ENCODE peak calls at places on chromosomes 11 and 22, in ten cellular contexts. L is transverse colon, D is K562, Z is dorsolateral prefrontal cortex, U is GM06990, H is stomach, N is tibial artery, P is breast epithelium, Y is mammary epithelial cell, Q is endothelial cell of umbilical vein. V is an unnamed sample. For H3K27me3, the result is how much of the 10 kb centered on the place peaks cover.

GRCh38 chr11:36007127-36007824 is 63.4 kb downstream of the LDLRAD3 start:
- DNase-seq in L (no peak), D (no peak), Z (no peak), U (no peak), H (no peak), N (no peak), P (no peak), Y (no peak), Q (no peak), V (no peak)

GRCh38 chr22:22710719-22711531 is 66.5 kb downstream of the GGTLC2 start:
- DNase-seq in L (peak), D (peak), Z (peak), U (peak), H (peak), N (peak), P (no peak), Y (no peak), Q (peak), V (peak)

GRCh38 chr11:72471005-72471898 is 36.9 kb upstream of the CLPB start:
- DNase-seq in L (peak), D (peak), Z (peak), U (peak), H (peak), N (peak), P (no peak), Y (peak), Q (peak), V (peak)

GRCh38 chr11:3077174-3077839 is 20.1 kb upstream of the CARS1 start:
- DNase-seq in L (no peak), D (no peak), Z (no peak), U (no peak), H (no peak), N (no peak), P (no peak), Y (no peak), Q (no peak), V (no peak)

GRCh38 chr22:44928711-44929347 is 81.0 kb downstream of the PHF21B start:
- DNase-seq in L (no peak), D (no peak), Z (no peak), U (no peak), H (no peak), N (no peak), P (no peak), Y (no peak), Q (no peak), V (no peak)

GRCh38 chr11:77063861-77064260 is 2.9 kb upstream of the CAPN5 start:
- DNase-seq in L (no peak), D (no peak), Z (no peak), U (no peak), H (peak), N (peak), P (no peak), Y (no peak), Q (no peak), V (no peak)

GRCh38 chr11:102666331-102666957 is 39.1 kb downstream of the MMP27 start:
- DNase-seq in L (peak), D (peak), Z (no peak), U (no peak), H (no peak), N (no peak), P (no peak), Y (peak), Q (peak), V (peak)

GRCh38 chr11:120256178-120256577 is 16.2 kb downstream of the POU2F3 start:
- DNase-seq in L (no peak), D (no peak), Z (no peak), U (no peak), H (no peak), N (no peak), P (no peak), Y (no peak), Q (no peak), V (no peak)

DNA sequence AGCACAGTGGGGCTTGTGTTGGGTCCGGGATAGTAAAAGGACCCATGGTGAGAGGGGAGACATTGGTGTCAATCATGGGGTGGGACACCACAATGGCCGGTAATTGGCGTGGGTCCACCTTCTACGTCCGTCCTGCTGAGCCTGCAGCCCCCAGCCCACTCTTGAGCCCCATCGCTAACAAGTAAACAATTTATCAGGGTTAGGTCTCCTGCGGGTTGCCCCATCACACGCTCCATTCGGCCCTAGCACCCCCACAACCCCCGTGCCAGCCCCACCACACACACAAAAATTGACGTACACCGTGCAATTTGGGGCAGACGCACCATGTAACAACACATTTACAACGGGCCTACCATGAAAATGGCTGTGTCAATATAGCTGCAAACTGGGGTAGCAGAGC is 86.5 kb upstream of the HTATIP2 start:
- DNase-seq in L (no peak), D (no peak), Z (no peak), U (no peak), H (no peak), N (no peak), P (no peak), Y (no peak), Q (no peak), V (no peak)
- H3K27me3 ChIP-seq in L (under half), D (under half), Z (under half), U (under half), H (under half), N (under half), P (under half), Y (under half), Q (under half), V (under half)

GRCh38 chr11:60768202-60768601 is 11.5 kb downstream of the MS4A15 start:
- DNase-seq in L (no peak), D (no peak), Z (no peak), U (no peak), H (no peak), N (peak), P (peak), Y (no peak), Q (no peak), V (no peak)

GRCh38 chr11:60765355-60765754 is 8.7 kb downstream of the MS4A15 start:
- DNase-seq in L (no peak), D (no peak), Z (no peak), U (peak), H (no peak), N (peak), P (peak), Y (no peak), Q (no peak), V (no peak)

GRCh38 chr11:60766547-60766946 is 9.9 kb downstream of the MS4A15 start:
- DNase-seq in L (no peak), D (no peak), Z (no peak), U (no peak), H (no peak), N (peak), P (peak), Y (no peak), Q (no peak), V (no peak)

GRCh38 chr11:60769273-60769672 is 12.6 kb downstream of the MS4A15 start:
- DNase-seq in L (no peak), D (no peak), Z (no peak), U (no peak), H (no peak), N (peak), P (no peak), Y (peak), Q (no peak), V (no peak)

DNA sequence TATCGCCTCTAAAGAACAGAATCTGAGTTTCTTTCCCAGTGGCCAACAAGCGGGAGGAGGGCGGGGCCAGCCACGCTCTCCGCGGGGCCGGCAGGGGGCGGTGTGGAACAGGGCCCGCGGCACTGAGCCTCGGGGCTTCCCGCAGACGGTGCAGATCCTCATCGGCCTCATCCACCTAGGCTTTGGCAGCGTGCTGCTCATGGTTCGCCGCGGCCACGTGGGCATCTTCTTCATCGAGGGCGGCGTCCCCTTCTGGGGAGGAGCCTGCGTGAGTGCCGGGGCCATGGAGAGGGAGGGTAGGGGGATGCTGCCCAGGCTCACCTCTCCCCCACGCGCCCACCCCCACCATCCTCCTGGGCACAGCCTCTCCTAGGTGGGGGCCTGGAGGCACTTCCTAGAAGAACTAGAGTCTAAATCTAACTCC is 10.7 kb downstream of the MS4A15 start:
- DNase-seq in L (no peak), D (peak), Z (no peak), U (no peak), H (no peak), N (peak), P (peak), Y (no peak), Q (peak), V (no peak)
- H3K27me3 ChIP-seq in L (under half), D (half or more), Z (under half), U (under half), H (under half), N (half or more), P (under half), Y (under half), Q (under half), V (under half)

GRCh38 chr11:11085580-11085979 is 227.7 kb upstream of the ZBED5 start:
- DNase-seq in L (no peak), D (no peak), Z (no peak), U (no peak), H (no peak), N (no peak), P (no peak), Y (no peak), Q (no peak), V (no peak)
- H3K27me3 ChIP-seq in L (under half), D (under half), Z (under half), U (under half), H (under half), N (under half), P (under half), Y (under half), Q (under half), V (under half)

GRCh38 chr11:6653656-6654055 is 2.0 kb downstream of the DCHS1 start:
- DNase-seq in L (no peak), D (no peak), Z (no peak), U (no peak), H (no peak), N (no peak), P (no peak), Y (no peak), Q (no peak), V (no peak)

GRCh38 chr11:6655020-6655789 is 404 bp downstream of the DCHS1 start:
- DNase-seq in L (no peak), D (no peak), Z (peak), U (no peak), H (no peak), N (no peak), P (no peak), Y (no peak), Q (peak), V (peak)

GRCh38 chr11:6654281-6655019 is 1.2 kb downstream of the DCHS1 start:
- DNase-seq in L (no peak), D (no peak), Z (peak), U (no peak), H (no peak), N (no peak), P (no peak), Y (no peak), Q (no peak), V (no peak)

GRCh38 chr11:6650980-6651379 is 4.6 kb downstream of the DCHS1 start:
- DNase-seq in L (no peak), D (peak), Z (no peak), U (no peak), H (no peak), N (no peak), P (no peak), Y (no peak), Q (no peak), V (no peak)

DNA sequence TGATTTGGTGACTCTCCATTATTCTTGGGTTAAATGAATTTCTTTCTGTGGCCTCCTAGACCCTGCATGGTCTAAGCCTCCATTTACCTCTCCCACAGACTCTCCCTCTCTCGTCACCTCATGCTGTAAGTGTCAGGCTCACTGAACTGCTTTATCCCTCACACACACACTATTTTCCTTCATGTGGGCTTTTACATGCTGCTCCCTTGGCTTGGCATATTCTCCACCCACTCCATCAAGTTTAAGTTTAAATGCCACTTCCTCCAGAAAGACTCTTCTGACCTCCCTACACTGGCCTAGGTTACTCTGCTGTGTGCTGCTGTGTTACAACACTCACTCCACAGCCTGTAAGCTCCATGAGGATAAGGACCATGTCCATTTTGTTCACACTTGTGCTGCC is 2.6 kb downstream of the DCHS1 start:
- DNase-seq in L (no peak), D (no peak), Z (no peak), U (no peak), H (no peak), N (no peak), P (no peak), Y (no peak), Q (no peak), V (no peak)
- H3K27me3 ChIP-seq in L (under half), D (under half), Z (under half), U (under half), H (under half), N (under half), P (under half), Y (under half), Q (under half), V (under half)

GRCh38 chr22:46104881-46105493 is 45.3 kb upstream of the PPARA start:
- DNase-seq in L (no peak), D (no peak), Z (no peak), U (no peak), H (no peak), N (no peak), P (no peak), Y (no peak), Q (no peak), V (no peak)
- H3K27me3 ChIP-seq in L (under half), D (under half), Z (under half), U (under half), H (under half), N (under half), P (under half), Y (under half), Q (under half), V (under half)

DNA sequence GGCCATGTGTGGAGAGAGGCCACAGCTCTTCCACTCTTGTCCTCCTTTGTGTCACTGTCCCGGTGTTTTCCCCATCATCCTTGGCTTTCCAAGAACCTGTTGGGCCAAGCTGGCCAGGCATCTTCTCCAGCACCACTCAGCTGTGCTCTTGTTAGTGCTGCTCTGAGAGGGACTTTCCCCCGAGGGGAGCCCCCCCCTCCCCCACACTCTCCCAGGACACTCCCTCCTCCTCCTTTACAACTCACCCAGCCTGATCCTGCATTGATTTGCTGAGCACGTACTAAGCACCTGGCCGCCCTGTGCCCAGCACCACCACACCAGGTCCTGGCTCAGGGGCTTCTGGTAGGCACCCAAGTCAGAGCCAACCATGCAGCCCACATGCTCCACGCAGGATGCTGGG is 13.2 kb downstream of the TP53AIP1 start:
- DNase-seq in L (no peak), D (no peak), Z (no peak), U (no peak), H (no peak), N (peak), P (no peak), Y (no peak), Q (no peak), V (no peak)
- H3K27me3 ChIP-seq in L (under half), D (under half), Z (under half), U (under half), H (under half), N (under half), P (under half), Y (under half), Q (under half), V (under half)

GRCh38 chr11:11668781-11669180 is 47.0 kb upstream of the GALNT18 start:
- DNase-seq in L (no peak), D (no peak), Z (no peak), U (no peak), H (no peak), N (no peak), P (no peak), Y (no peak), Q (no peak), V (no peak)

GRCh38 chr11:11669447-11669846 is 47.6 kb upstream of the GALNT18 start:
- DNase-seq in L (no peak), D (no peak), Z (no peak), U (no peak), H (no peak), N (no peak), P (no peak), Y (no peak), Q (no peak), V (no peak)

GRCh38 chr11:11668293-11668692 is 46.5 kb upstream of the GALNT18 start:
- DNase-seq in L (no peak), D (no peak), Z (no peak), U (no peak), H (no peak), N (no peak), P (no peak), Y (no peak), Q (no peak), V (no peak)

GRCh38 chr11:11663907-11664306 is 42.1 kb upstream of the GALNT18 start:
- DNase-seq in L (no peak), D (no peak), Z (no peak), U (no peak), H (no peak), N (no peak), P (no peak), Y (no peak), Q (no peak), V (no peak)

GRCh38 chr11:11667056-11667455 is 45.3 kb upstream of the GALNT18 start:
- DNase-seq in L (no peak), D (no peak), Z (no peak), U (no peak), H (no peak), N (no peak), P (no peak), Y (no peak), Q (no peak), V (no peak)
- H3K27me3 ChIP-seq in L (under half), D (under half), Z (under half), U (under half), H (under half), N (under half), P (under half), Y (under half), Q (under half), V (under half)

GRCh38 chr11:17585911-17586695 is 39.0 kb downstream of the OTOG start:
- DNase-seq in L (no peak), D (no peak), Z (peak), U (no peak), H (no peak), N (no peak), P (peak), Y (no peak), Q (no peak), V (no peak)
- H3K27me3 ChIP-seq in L (under half), D (under half), Z (under half), U (under half), H (under half), N (under half), P (under half), Y (under half), Q (under half), V (under half)

GRCh38 chr22:39568278-39568981 is 2.1 kb upstream of the CACNA1I start:
- DNase-seq in L (no peak), D (no peak), Z (no peak), U (no peak), H (no peak), N (no peak), P (no peak), Y (no peak), Q (no peak), V (no peak)

GRCh38 chr22:39570226-39570625 is 327 bp upstream of the CACNA1I start:
- DNase-seq in L (no peak), D (no peak), Z (no peak), U (no peak), H (no peak), N (no peak), P (no peak), Y (no peak), Q (no peak), V (no peak)

GRCh38 chr22:39567135-39567946 is 3.2 kb upstream of the CACNA1I start:
- DNase-seq in L (peak), D (no peak), Z (no peak), U (no peak), H (no peak), N (no peak), P (no peak), Y (peak), Q (no peak), V (peak)

GRCh38 chr22:39570665-39571064 is at the start of gene CACNA1I:
- DNase-seq in L (no peak), D (no peak), Z (no peak), U (no peak), H (no peak), N (no peak), P (no peak), Y (no peak), Q (no peak), V (no peak)

GRCh38 chr22:39569066-39569465 is 1.5 kb upstream of the CACNA1I start:
- DNase-seq in L (no peak), D (no peak), Z (no peak), U (no peak), H (no peak), N (no peak), P (no peak), Y (no peak), Q (no peak), V (no peak)
- H3K27me3 ChIP-seq in L (under half), D (under half), Z (under half), U (under half), H (under half), N (under half), P (under half), Y (under half), Q (under half), V (under half)

GRCh38 chr11:122671270-122671906 is 15.9 kb downstream of the UBASH3B start:
- DNase-seq in L (no peak), D (no peak), Z (no peak), U (no peak), H (no peak), N (no peak), P (no peak), Y (no peak), Q (no peak), V (no peak)

GRCh38 chr11:122673706-122674105 is 18.2 kb downstream of the UBASH3B start:
- DNase-seq in L (no peak), D (no peak), Z (no peak), U (no peak), H (no peak), N (no peak), P (no peak), Y (no peak), Q (peak), V (no peak)

GRCh38 chr11:122670131-122670530 is 14.6 kb downstream of the UBASH3B start:
- DNase-seq in L (no peak), D (no peak), Z (no peak), U (no peak), H (no peak), N (no peak), P (no peak), Y (no peak), Q (no peak), V (no peak)

GRCh38 chr11:122676638-122677037 is 21.1 kb downstream of the UBASH3B start:
- DNase-seq in L (no peak), D (no peak), Z (no peak), U (no peak), H (no peak), N (no peak), P (no peak), Y (peak), Q (no peak), V (no peak)

GRCh38 chr11:122672892-122673291 is 17.4 kb downstream of the UBASH3B start:
- DNase-seq in L (peak), D (no peak), Z (no peak), U (no peak), H (no peak), N (no peak), P (no peak), Y (no peak), Q (no peak), V (no peak)
- H3K27me3 ChIP-seq in L (under half), D (under half), Z (under half), U (under half), H (under half), N (under half), P (under half), Y (under half), Q (under half), V (under half)